ENCODE peak calls at places on chromosomes 1 and 21, in seven cellular contexts. O, D, G, I, J, P and S are unnamed samples.

GRCh38 chr1:115373305-115373704 is 35.3 kb upstream of the NGF start:
- DNase-seq in O (peak), P (peak), D (peak), I (peak), J (peak), G (no peak), S (no peak)

GRCh38 chr1:11320153-11320936 is 47.3 kb downstream of the UBIAD1 start:
- DNase-seq in J (no peak), D (peak), O (no peak), P (peak), I (no peak), G (no peak), S (peak)

GRCh38 chr1:87061742-87062156 is 147.3 kb downstream of the HS2ST1 start:
- DNase-seq in J (peak), P (peak), D (no peak), G (no peak), O (peak), I (no peak), S (no peak)

GRCh38 chr1:20400341-20401177 is 85.5 kb downstream of the CAMK2N1 start:
- DNase-seq in D (no peak), G (no peak), J (no peak), I (no peak), O (peak), P (no peak), S (no peak)

GRCh38 chr21:42009018-42009830 is 936 bp downstream of the ZBTB21 start:
- DNase-seq in P (peak), J (peak), I (peak), D (peak), O (peak), G (peak), S (peak)

GRCh38 chr1:151512326-151512725 is 1.1 kb downstream of the CGN start:
- DNase-seq in O (peak), I (no peak), D (no peak), J (no peak), P (peak), G (no peak), S (no peak)

GRCh38 chr1:183590225-183591191 is at the start of gene NCF2:
- DNase-seq in O (peak), G (no peak), J (no peak), P (no peak), D (no peak), I (no peak), S (no peak)

GRCh38 chr1:156599811-156600210 is 1.5 kb downstream of the GPATCH4 start:
- DNase-seq in P (peak), O (no peak), G (no peak), J (no peak), I (peak), D (no peak), S (peak)

GRCh38 chr1:64077281-64077940 is 126.0 kb upstream of the UBE2U start:
- DNase-seq in D (peak), I (no peak), J (no peak), G (no peak), P (no peak), O (no peak), S (no peak)

GRCh38 chr1:158422215-158422614 is 3.8 kb downstream of the OR10K2 start:
- DNase-seq in G (no peak), P (no peak), D (no peak), I (no peak), O (no peak), J (no peak), S (no peak)

GRCh38 chr1:224851210-224851849 is 78.1 kb upstream of the DNAH14 start:
- DNase-seq in J (peak), G (no peak), D (peak), I (peak), O (peak), P (peak), S (peak)

GRCh38 chr1:179230721-179231120 is 1.2 kb upstream of the ABL2 start:
- DNase-seq in O (no peak), I (no peak), G (no peak), D (no peak), P (no peak), J (no peak), S (no peak)

GRCh38 chr1:150262388-150263320 is 5.1 kb downstream of the CA14 start:
- DNase-seq in I (no peak), D (no peak), O (no peak), P (peak), G (no peak), J (no peak), S (no peak)

GRCh38 chr21:29613877-29614276 is 315.2 kb downstream of the BACH1 start:
- DNase-seq in O (no peak), G (no peak), J (no peak), P (no peak), I (no peak), D (no peak), S (no peak)